ENCODE peak calls at places on chromosomes 12 and 14, in eight cellular contexts. One of them, this sample, is unnamed.

GRCh38 chr12:55972045-55972843 is 1.6 kb upstream of the RAB5B start:
- DNase-seq in GM13976: no peak
- DNase-seq in NCI-H1417: no peak
- DNase-seq in substantia nigra: no peak
- DNase-seq in HEK293T: no peak
- DNase-seq in H4: no peak
- DNase-seq in left lobe of liver: no peak
- DNase-seq in stimulated activated CD8-positive, alpha-beta memory T cell treated with anti-CD3 and anti-CD28 coated beads, Interleukin-2, amount 100 ng/mL, for 48 hours: no peak
- DNase-seq in this sample: peak; percentile 53

GRCh38 chr12:580813-581212 is 82.4 kb downstream of the NINJ2 start:
- DNase-seq in GM13976: no peak
- DNase-seq in NCI-H1417: no peak
- DNase-seq in substantia nigra: no peak
- DNase-seq in HEK293T: no peak
- DNase-seq in H4: no peak
- DNase-seq in left lobe of liver: no peak
- DNase-seq in stimulated activated CD8-positive, alpha-beta memory T cell treated with anti-CD3 and anti-CD28 coated beads, Interleukin-2, amount 100 ng/mL, for 48 hours: no peak
- DNase-seq in this sample: no peak

GRCh38 chr14:37623552-37623951 is 28.1 kb downstream of the TTC6 start:
- DNase-seq in GM13976: no peak
- DNase-seq in NCI-H1417: no peak
- DNase-seq in substantia nigra: no peak
- DNase-seq in HEK293T: no peak
- DNase-seq in H4: no peak
- DNase-seq in left lobe of liver: peak; percentile 80
- DNase-seq in stimulated activated CD8-positive, alpha-beta memory T cell treated with anti-CD3 and anti-CD28 coated beads, Interleukin-2, amount 100 ng/mL, for 48 hours: no peak
- DNase-seq in this sample: peak; percentile 75

GRCh38 chr14:84404246-84404645 is 1125.7 kb upstream of the FLRT2 start:
- DNase-seq in GM13976: no peak
- DNase-seq in NCI-H1417: no peak
- DNase-seq in substantia nigra: no peak
- DNase-seq in HEK293T: no peak
- DNase-seq in H4: no peak
- DNase-seq in left lobe of liver: no peak
- DNase-seq in stimulated activated CD8-positive, alpha-beta memory T cell treated with anti-CD3 and anti-CD28 coated beads, Interleukin-2, amount 100 ng/mL, for 48 hours: no peak
- DNase-seq in this sample: no peak

GRCh38 chr12:69354172-69354560 is 5.4 kb upstream of the YEATS4 start:
- DNase-seq in GM13976: no peak
- DNase-seq in NCI-H1417: no peak
- DNase-seq in substantia nigra: no peak
- DNase-seq in HEK293T: no peak
- DNase-seq in H4: no peak
- DNase-seq in left lobe of liver: no peak
- DNase-seq in stimulated activated CD8-positive, alpha-beta memory T cell treated with anti-CD3 and anti-CD28 coated beads, Interleukin-2, amount 100 ng/mL, for 48 hours: no peak
- DNase-seq in this sample: no peak

GRCh38 chr12:54431911-54432814 is 13.1 kb upstream of the ITGA5 start:
- DNase-seq in GM13976: no peak
- DNase-seq in NCI-H1417: no peak
- DNase-seq in substantia nigra: no peak
- DNase-seq in HEK293T: no peak
- DNase-seq in H4: no peak
- DNase-seq in left lobe of liver: peak; percentile 67
- DNase-seq in stimulated activated CD8-positive, alpha-beta memory T cell treated with anti-CD3 and anti-CD28 coated beads, Interleukin-2, amount 100 ng/mL, for 48 hours: no peak
- DNase-seq in this sample: peak; percentile 93

GRCh38 chr14:76169776-76170175 is 18.1 kb downstream of the GPATCH2L start:
- DNase-seq in GM13976: no peak
- DNase-seq in NCI-H1417: no peak
- DNase-seq in substantia nigra: no peak
- DNase-seq in HEK293T: no peak
- DNase-seq in H4: no peak
- DNase-seq in left lobe of liver: no peak
- DNase-seq in stimulated activated CD8-positive, alpha-beta memory T cell treated with anti-CD3 and anti-CD28 coated beads, Interleukin-2, amount 100 ng/mL, for 48 hours: no peak
- DNase-seq in this sample: no peak

GRCh38 chr12:106954462-106955376 is 988 bp upstream of the TMEM263 start:
- DNase-seq in GM13976: no peak
- DNase-seq in NCI-H1417: no peak
- DNase-seq in substantia nigra: peak; percentile 35
- DNase-seq in HEK293T: no peak
- DNase-seq in H4: no peak
- DNase-seq in left lobe of liver: peak; percentile 54
- DNase-seq in stimulated activated CD8-positive, alpha-beta memory T cell treated with anti-CD3 and anti-CD28 coated beads, Interleukin-2, amount 100 ng/mL, for 48 hours: no peak
- DNase-seq in this sample: peak; percentile 17